ENCODE peak calls at places on chromosomes 4 and X, in seven cellular contexts. R is retinal pigment epithelial cell; A is activated CD8-positive, alpha-beta T cell treated with anti-CD3 and anti-CD28 coated beads, Interleukin-2, amount 10 ng/mL, durations not matched to agents 7 days and 5 days; V is A549; P is ELR; M is occipital lobe; U is upper lobe of left lung. N is an unnamed sample.

GRCh38 chr4:67660418-67660817 is 40.5 kb downstream of the UBA6 start:
- DNase-seq in V (no peak), U (no peak), A (no peak), R (no peak), M (no peak), P (no peak), N (no peak)

GRCh38 chr4:166282081-166282770 is 409.2 kb downstream of the TLL1 start:
- DNase-seq in V (peak), P (peak), A (no peak), R (no peak), U (no peak), M (no peak), N (no peak)

GRCh38 chr4:44760142-44760898 is 34.0 kb upstream of the GNPDA2 start:
- DNase-seq in A (no peak), P (peak), M (no peak), V (peak), R (no peak), U (no peak), N (peak)

GRCh38 chrX:153477039-153477438 is 6.7 kb upstream of the HAUS7 start:
- DNase-seq in P (peak), M (no peak), A (no peak), R (no peak), U (no peak), V (no peak), N (no peak)

GRCh38 chrX:153609917-153610833 is 11.2 kb upstream of the CCNQ start:
- DNase-seq in V (peak), R (no peak), A (peak), M (peak), U (peak), P (peak), N (peak)

GRCh38 chr4:168475745-168476144 is 4.5 kb downstream of the DDX60L start:
- DNase-seq in M (no peak), A (peak), U (no peak), P (peak), R (no peak), V (peak), N (no peak)

GRCh38 chrX:115616943-115617563 is 56.1 kb downstream of the PLS3 start:
- DNase-seq in R (no peak), M (no peak), U (no peak), V (peak), A (no peak), P (peak), N (no peak)

GRCh38 chr4:153790962-153791551 is 2.2 kb upstream of the SFRP2 start:
- DNase-seq in V (peak), U (no peak), P (no peak), R (no peak), A (peak), M (no peak), N (no peak)

GRCh38 chrX:24877854-24878650 is 137.7 kb downstream of the ARX start:
- DNase-seq in R (no peak), V (peak), A (no peak), U (no peak), P (no peak), M (no peak), N (no peak)

GRCh38 chr4:83074086-83074704 is 39.2 kb downstream of the COPS4 start:
- DNase-seq in M (no peak), V (peak), U (no peak), R (peak), A (peak), P (peak), N (peak)

GRCh38 chrX:129360175-129360574 is 163.1 kb downstream of the SMARCA1 start:
- DNase-seq in U (peak), P (peak), R (no peak), A (peak), M (no peak), V (peak), N (peak)

GRCh38 chrX:148389629-148390028 is 110.8 kb upstream of the AFF2 start:
- DNase-seq in M (no peak), V (no peak), A (no peak), P (no peak), R (no peak), U (no peak), N (no peak)

GRCh38 chr4:39341075-39341725 is 25.0 kb downstream of the RFC1 start:
- DNase-seq in U (peak), M (no peak), V (no peak), A (no peak), P (no peak), R (no peak), N (no peak)

GRCh38 chr4:32831104-32831503 is 2110.9 kb downstream of the PCDH7 start:
- DNase-seq in R (no peak), V (no peak), P (no peak), U (no peak), A (no peak), M (no peak), N (no peak)

GRCh38 chr4:153798436-153798835 is 9.6 kb upstream of the SFRP2 start:
- DNase-seq in M (no peak), P (no peak), V (no peak), R (no peak), U (no peak), A (no peak), N (no peak)

GRCh38 chrX:100413231-100413630 is 3.2 kb upstream of the PCDH19 start:
- DNase-seq in A (peak), P (peak), V (peak), M (peak), U (no peak), R (peak), N (no peak)

GRCh38 chrX:122219226-122219625 is 964.9 kb upstream of the GRIA3 start:
- DNase-seq in P (no peak), U (no peak), R (no peak), V (no peak), M (no peak), A (no peak), N (no peak)

GRCh38 chrX:9955506-9955905 is 11.7 kb upstream of the CLDN34 start:
- DNase-seq in P (no peak), R (no peak), M (no peak), V (no peak), A (no peak), U (no peak), N (no peak)

GRCh38 chrX:101206471-101206870 is 13.1 kb upstream of the DRP2 start:
- DNase-seq in R (no peak), V (peak), U (no peak), P (peak), M (no peak), A (peak), N (peak)

N was measured in Caco-2.